ENCODE peak calls at places on chromosome 20, in nine cellular contexts. One of them, this sample, is unnamed.

GRCh38 chr20:35660122-35660937 is 4.4 kb downstream of the CPNE1 start:
- DNase-seq in colonic mucosa: no peak
- DNase-seq in fibroblast of lung: no peak
- DNase-seq in psoas muscle: no peak
- DNase-seq in OCI-LY7: no peak
- DNase-seq in cardiac muscle cell: no peak
- DNase-seq in tibial nerve: no peak
- DNase-seq in osteoblast: no peak
- DNase-seq in pancreas: no peak
- DNase-seq in this sample: no peak

GRCh38 chr20:17543531-17543961 is 12.4 kb upstream of the BFSP1 start:
- DNase-seq in tibial nerve: no peak
- DNase-seq in psoas muscle: no peak
- DNase-seq in osteoblast: no peak
- DNase-seq in fibroblast of lung: peak; percentile 73
- DNase-seq in pancreas: no peak
- DNase-seq in colonic mucosa: no peak
- DNase-seq in OCI-LY7: no peak
- DNase-seq in cardiac muscle cell: no peak
- DNase-seq in this sample: no peak

GRCh38 chr20:43937586-43937985 is 22.9 kb downstream of the TOX2 start:
- DNase-seq in fibroblast of lung: peak; percentile 84
- DNase-seq in tibial nerve: no peak
- DNase-seq in osteoblast: no peak
- DNase-seq in cardiac muscle cell: no peak
- DNase-seq in psoas muscle: no peak
- DNase-seq in OCI-LY7: no peak
- DNase-seq in colonic mucosa: no peak
- DNase-seq in pancreas: no peak
- DNase-seq in this sample: no peak

GRCh38 chr20:36268501-36269342 is 32.4 kb downstream of the AAR2 start:
- DNase-seq in tibial nerve: no peak
- DNase-seq in cardiac muscle cell: peak; percentile 25
- DNase-seq in pancreas: no peak
- DNase-seq in osteoblast: peak; percentile 77
- DNase-seq in psoas muscle: peak; percentile 9
- DNase-seq in OCI-LY7: no peak
- DNase-seq in colonic mucosa: no peak
- DNase-seq in fibroblast of lung: peak; percentile 8
- DNase-seq in this sample: no peak

GRCh38 chr20:58976095-58976730 is 4.8 kb upstream of the NELFCD start:
- DNase-seq in pancreas: no peak
- DNase-seq in psoas muscle: no peak
- DNase-seq in cardiac muscle cell: no peak
- DNase-seq in colonic mucosa: no peak
- DNase-seq in OCI-LY7: no peak
- DNase-seq in osteoblast: no peak
- DNase-seq in tibial nerve: no peak
- DNase-seq in fibroblast of lung: peak; percentile 5
- DNase-seq in this sample: no peak

GRCh38 chr20:24318569-24319352 is 150.7 kb upstream of the SYNDIG1 start:
- DNase-seq in osteoblast: no peak
- DNase-seq in cardiac muscle cell: no peak
- DNase-seq in OCI-LY7: no peak
- DNase-seq in pancreas: no peak
- DNase-seq in fibroblast of lung: no peak
- DNase-seq in tibial nerve: no peak
- DNase-seq in colonic mucosa: no peak
- DNase-seq in psoas muscle: no peak
- DNase-seq in this sample: no peak

GRCh38 chr20:3911956-3912355 is 22.8 kb downstream of the PANK2 start:
- DNase-seq in fibroblast of lung: no peak
- DNase-seq in pancreas: no peak
- DNase-seq in psoas muscle: no peak
- DNase-seq in osteoblast: peak; percentile 19
- DNase-seq in cardiac muscle cell: no peak
- DNase-seq in colonic mucosa: peak; percentile 61
- DNase-seq in tibial nerve: no peak
- DNase-seq in OCI-LY7: no peak
- DNase-seq in this sample: no peak

GRCh38 chr20:4064118-4064962 is 49.0 kb upstream of the RNF24 start:
- DNase-seq in pancreas: peak; percentile 74
- DNase-seq in colonic mucosa: peak; percentile 92
- DNase-seq in cardiac muscle cell: peak; percentile 49
- DNase-seq in tibial nerve: peak; percentile 88
- DNase-seq in OCI-LY7: no peak
- DNase-seq in osteoblast: peak; percentile 80
- DNase-seq in fibroblast of lung: peak; percentile 92
- DNase-seq in psoas muscle: peak; percentile 94
- DNase-seq in this sample: peak; percentile 94

GRCh38 chr20:18091624-18092023 is 33.9 kb upstream of the OVOL2 start:
- DNase-seq in fibroblast of lung: no peak
- DNase-seq in tibial nerve: no peak
- DNase-seq in pancreas: no peak
- DNase-seq in cardiac muscle cell: no peak
- DNase-seq in OCI-LY7: no peak
- DNase-seq in psoas muscle: no peak
- DNase-seq in osteoblast: peak; percentile 13
- DNase-seq in colonic mucosa: peak; percentile 53
- DNase-seq in this sample: no peak

GRCh38 chr20:49310695-49311094 is 32.8 kb upstream of the ZNFX1 start:
- DNase-seq in pancreas: no peak
- DNase-seq in psoas muscle: no peak
- DNase-seq in cardiac muscle cell: no peak
- DNase-seq in fibroblast of lung: peak; percentile 23
- DNase-seq in OCI-LY7: no peak
- DNase-seq in tibial nerve: no peak
- DNase-seq in osteoblast: no peak
- DNase-seq in colonic mucosa: no peak
- DNase-seq in this sample: no peak

GRCh38 chr20:34268145-34268544 is 26.9 kb downstream of the ASIP start:
- DNase-seq in cardiac muscle cell: no peak
- DNase-seq in tibial nerve: no peak
- DNase-seq in colonic mucosa: no peak
- DNase-seq in pancreas: no peak
- DNase-seq in osteoblast: no peak
- DNase-seq in fibroblast of lung: no peak
- DNase-seq in psoas muscle: no peak
- DNase-seq in OCI-LY7: no peak
- DNase-seq in this sample: no peak

GRCh38 chr20:34260208-34260942 is 19.2 kb downstream of the ASIP start:
- DNase-seq in psoas muscle: no peak
- DNase-seq in fibroblast of lung: no peak
- DNase-seq in cardiac muscle cell: no peak
- DNase-seq in OCI-LY7: no peak
- DNase-seq in osteoblast: no peak
- DNase-seq in colonic mucosa: no peak
- DNase-seq in tibial nerve: no peak
- DNase-seq in pancreas: no peak
- DNase-seq in this sample: no peak

GRCh38 chr20:34264141-34264540 is 22.9 kb downstream of the ASIP start:
- DNase-seq in tibial nerve: no peak
- DNase-seq in fibroblast of lung: no peak
- DNase-seq in psoas muscle: no peak
- DNase-seq in OCI-LY7: no peak
- DNase-seq in colonic mucosa: no peak
- DNase-seq in osteoblast: no peak
- DNase-seq in pancreas: no peak
- DNase-seq in cardiac muscle cell: no peak
- DNase-seq in this sample: no peak

GRCh38 chr20:34262488-34263288 is 21.5 kb downstream of the ASIP start:
- DNase-seq in fibroblast of lung: peak; percentile 63
- DNase-seq in cardiac muscle cell: no peak
- DNase-seq in psoas muscle: peak; percentile 54
- DNase-seq in pancreas: no peak
- DNase-seq in tibial nerve: no peak
- DNase-seq in OCI-LY7: no peak
- DNase-seq in colonic mucosa: no peak
- DNase-seq in osteoblast: no peak
- DNase-seq in this sample: peak; percentile 64
- H3K27ac ChIP-seq in fibroblast of lung: peak overlapping the region; percentile 31
- H3K27ac ChIP-seq in cardiac muscle cell: peak overlapping the region; percentile 78
- H3K27ac ChIP-seq in psoas muscle: peak overlapping the region; percentile 19
- H3K27ac ChIP-seq in pancreas: peak overlapping the region; percentile 22
- H3K27ac ChIP-seq in tibial nerve: peak overlapping the region; percentile 63
- H3K27ac ChIP-seq in OCI-LY7: no peak overlapping the region
- H3K27ac ChIP-seq in colonic mucosa: no peak overlapping the region
- H3K27ac ChIP-seq in osteoblast: peak overlapping the region; percentile 44
- H3K27ac ChIP-seq in this sample: peak overlapping the region; percentile 74

GRCh38 chr20:2507464-2507863 is 1.3 kb downstream of the ZNF343 start:
- DNase-seq in pancreas: no peak
- DNase-seq in cardiac muscle cell: no peak
- DNase-seq in tibial nerve: no peak
- DNase-seq in colonic mucosa: no peak
- DNase-seq in fibroblast of lung: no peak
- DNase-seq in psoas muscle: no peak
- DNase-seq in OCI-LY7: no peak
- DNase-seq in osteoblast: peak; percentile 45
- DNase-seq in this sample: no peak
- H3K4me3 ChIP-seq in pancreas: no peak overlapping the region
- H3K4me3 ChIP-seq in cardiac muscle cell: no peak overlapping the region
- H3K4me3 ChIP-seq in tibial nerve: no peak overlapping the region
- H3K4me3 ChIP-seq in colonic mucosa: peak overlapping the region; percentile 97
- H3K4me3 ChIP-seq in fibroblast of lung: peak overlapping the region; percentile 97
- H3K4me3 ChIP-seq in psoas muscle: peak overlapping the region; percentile 88
- H3K4me3 ChIP-seq in OCI-LY7: peak overlapping the region; percentile 87
- H3K4me3 ChIP-seq in osteoblast: peak overlapping the region; percentile 97
- H3K4me3 ChIP-seq in this sample: no peak overlapping the region

DNA sequence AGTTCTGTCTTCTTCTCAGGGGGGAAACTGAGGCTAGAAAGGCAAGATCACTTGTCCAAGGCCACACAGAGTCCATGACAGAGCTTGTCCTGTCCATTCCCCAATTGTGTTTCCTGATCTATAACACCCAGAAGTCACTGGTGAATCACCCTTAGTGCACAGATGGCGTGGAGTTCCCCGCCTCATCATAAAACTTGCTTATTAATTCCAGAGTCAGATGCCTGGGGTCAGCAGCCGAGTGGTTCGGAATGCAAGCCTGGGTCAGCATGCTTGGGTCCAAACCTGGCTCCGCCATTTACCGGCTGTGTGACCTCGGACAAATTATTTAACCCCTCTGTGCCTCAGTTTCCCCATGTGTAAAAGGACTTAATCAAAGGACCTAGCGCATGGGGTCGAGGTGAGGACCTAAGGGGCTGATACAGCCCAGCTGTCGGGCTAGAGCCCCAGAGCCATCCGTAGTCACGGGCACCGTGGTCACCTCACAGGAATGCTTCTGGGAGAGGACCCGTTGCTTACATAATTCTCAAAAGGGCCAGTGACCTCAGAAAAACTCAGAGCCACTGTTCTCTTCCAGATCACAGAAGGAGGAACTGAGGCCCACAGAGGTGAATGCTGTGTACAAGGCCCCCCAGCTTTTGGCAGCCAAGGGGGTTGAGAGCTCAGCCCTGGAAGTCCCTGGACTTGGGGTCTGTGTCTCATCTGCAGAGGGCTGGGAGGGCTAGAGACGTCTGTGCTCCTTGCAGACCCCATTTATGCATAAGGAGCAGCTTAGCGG is 1.4 kb upstream of the ZBP1 start:
- DNase-seq in tibial nerve: no peak
- DNase-seq in pancreas: no peak
- DNase-seq in colonic mucosa: peak; percentile 20
- DNase-seq in OCI-LY7: no peak
- DNase-seq in psoas muscle: no peak
- DNase-seq in cardiac muscle cell: no peak
- DNase-seq in osteoblast: no peak
- DNase-seq in fibroblast of lung: no peak
- DNase-seq in this sample: no peak
- H3K4me1 ChIP-seq in tibial nerve: no peaks in the 10 kb centered on the region
- H3K4me1 ChIP-seq in pancreas: no peaks in the 10 kb centered on the region
- H3K4me1 ChIP-seq in colonic mucosa: no peaks in the 10 kb centered on the region
- H3K4me1 ChIP-seq in OCI-LY7: peaks cover 60% of the 10 kb centered on the region
- H3K4me1 ChIP-seq in psoas muscle: no peaks in the 10 kb centered on the region
- H3K4me1 ChIP-seq in cardiac muscle cell: no peaks in the 10 kb centered on the region
- H3K4me1 ChIP-seq in osteoblast: no peaks in the 10 kb centered on the region
- H3K4me1 ChIP-seq in fibroblast of lung: no peaks in the 10 kb centered on the region
- H3K4me1 ChIP-seq in this sample: no peaks in the 10 kb centered on the region

GRCh38 chr20:51889466-51889865 is 87.1 kb upstream of the SALL4 start:
- DNase-seq in cardiac muscle cell: no peak
- DNase-seq in pancreas: no peak
- DNase-seq in fibroblast of lung: no peak
- DNase-seq in tibial nerve: no peak
- DNase-seq in OCI-LY7: no peak
- DNase-seq in osteoblast: no peak
- DNase-seq in psoas muscle: no peak
- DNase-seq in colonic mucosa: no peak
- DNase-seq in this sample: no peak

GRCh38 chr20:51884561-51884960 is 82.2 kb upstream of the SALL4 start:
- DNase-seq in tibial nerve: no peak
- DNase-seq in OCI-LY7: no peak
- DNase-seq in fibroblast of lung: peak; percentile 74
- DNase-seq in pancreas: no peak
- DNase-seq in psoas muscle: no peak
- DNase-seq in cardiac muscle cell: no peak
- DNase-seq in osteoblast: peak; percentile 65
- DNase-seq in colonic mucosa: no peak
- DNase-seq in this sample: no peak

GRCh38 chr20:51886891-51887608 is 84.7 kb upstream of the SALL4 start:
- DNase-seq in tibial nerve: no peak
- DNase-seq in pancreas: no peak
- DNase-seq in colonic mucosa: no peak
- DNase-seq in osteoblast: no peak
- DNase-seq in psoas muscle: no peak
- DNase-seq in fibroblast of lung: peak; percentile 19
- DNase-seq in cardiac muscle cell: no peak
- DNase-seq in OCI-LY7: no peak
- DNase-seq in this sample: no peak

GRCh38 chr20:51888186-51888790 is 86.0 kb upstream of the SALL4 start:
- DNase-seq in psoas muscle: no peak
- DNase-seq in OCI-LY7: no peak
- DNase-seq in cardiac muscle cell: no peak
- DNase-seq in tibial nerve: no peak
- DNase-seq in colonic mucosa: no peak
- DNase-seq in fibroblast of lung: no peak
- DNase-seq in pancreas: no peak
- DNase-seq in osteoblast: no peak
- DNase-seq in this sample: no peak

DNA sequence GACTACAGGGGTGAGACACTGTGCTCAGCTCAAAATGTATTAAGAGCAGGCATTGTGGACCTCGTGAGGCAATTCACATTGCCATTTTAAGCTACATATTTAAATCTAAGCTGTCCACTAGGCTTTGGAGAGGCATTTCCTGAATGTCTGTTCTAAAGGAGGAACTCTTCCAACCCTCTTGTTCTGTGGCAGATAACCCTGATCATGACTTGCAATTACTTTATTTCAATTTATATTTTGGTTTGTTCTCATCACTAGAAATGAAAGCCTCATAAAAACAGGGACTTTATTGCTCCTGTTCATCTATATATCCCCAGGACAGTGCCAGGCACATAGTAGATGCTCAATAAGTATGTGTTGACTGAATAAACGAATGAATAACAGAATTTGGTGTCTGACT is 84.0 kb upstream of the SALL4 start:
- DNase-seq in psoas muscle: no peak
- DNase-seq in fibroblast of lung: no peak
- DNase-seq in cardiac muscle cell: no peak
- DNase-seq in tibial nerve: no peak
- DNase-seq in osteoblast: no peak
- DNase-seq in pancreas: no peak
- DNase-seq in colonic mucosa: no peak
- DNase-seq in OCI-LY7: no peak
- DNase-seq in this sample: no peak
- H3K27ac ChIP-seq in psoas muscle: no peak overlapping the region
- H3K27ac ChIP-seq in fibroblast of lung: no peak overlapping the region
- H3K27ac ChIP-seq in cardiac muscle cell: no peak overlapping the region
- H3K27ac ChIP-seq in tibial nerve: no peak overlapping the region
- H3K27ac ChIP-seq in osteoblast: no peak overlapping the region
- H3K27ac ChIP-seq in pancreas: no peak overlapping the region
- H3K27ac ChIP-seq in colonic mucosa: no peak overlapping the region
- H3K27ac ChIP-seq in OCI-LY7: no peak overlapping the region
- H3K27ac ChIP-seq in this sample: no peak overlapping the region

This sample was measured in heart right ventricle.